ENCODE peak calls at places on chromosomes 16 and 17, in four cellular contexts. R is HepG2, P is WTC11, L is K562. U is an unnamed sample.

GRCh38 chr17:32769846-32770245 is 107.1 kb downstream of the MYO1D start:
- DNase-seq in R (peak), P (no peak), L (no peak), U (no peak)

GRCh38 chr16:85891033-85891775 is 7.8 kb upstream of the IRF8 start:
- DNase-seq in L (no peak), R (peak), P (no peak), U (no peak)

GRCh38 chr17:74390680-74391653 is 23.7 kb downstream of the GPR142 start:
- DNase-seq in R (no peak), P (no peak), L (no peak), U (no peak)

GRCh38 chr17:66654341-66654740 is 180.6 kb upstream of the CACNG5 start:
- DNase-seq in P (no peak), L (no peak), R (no peak), U (no peak)

GRCh38 chr16:17705847-17706246 is 235.1 kb upstream of the XYLT1 start:
- DNase-seq in R (no peak), L (no peak), P (no peak), U (no peak)

GRCh38 chr17:36703860-36704266 is 102.5 kb downstream of the MRM1 start:
- DNase-seq in P (peak), R (no peak), L (peak), U (peak)

GRCh38 chr16:84509032-84509950 is 4.8 kb upstream of the MEAK7 start:
- DNase-seq in P (peak), R (no peak), L (no peak), U (no peak)

GRCh38 chr17:64626827-64627226 is 35.3 kb downstream of the SMURF2 start:
- DNase-seq in P (no peak), L (no peak), R (no peak), U (no peak)

GRCh38 chr17:48539177-48539576 is 5.7 kb downstream of the HOXB2 start:
- DNase-seq in L (no peak), R (no peak), P (no peak), U (no peak)

GRCh38 chr16:79613009-79613408 is 12.5 kb upstream of the MAF start:
- DNase-seq in P (no peak), R (no peak), L (no peak), U (no peak)

GRCh38 chr16:24093049-24093448 is 163.1 kb upstream of the CACNG3 start:
- DNase-seq in P (no peak), L (no peak), R (no peak), U (no peak)

GRCh38 chr17:70661342-70662222 is 492.2 kb downstream of the KCNJ2 start:
- DNase-seq in P (no peak), L (no peak), R (no peak), U (peak)

GRCh38 chr16:51034481-51035109 is 116.5 kb downstream of the SALL1 start:
- DNase-seq in P (no peak), R (no peak), L (no peak), U (no peak)

GRCh38 chr17:19460695-19461094 is 49.7 kb downstream of the RNF112 start:
- DNase-seq in P (no peak), R (no peak), L (no peak), U (no peak)

GRCh38 chr16:84761448-84762368 is 58.1 kb upstream of the CRISPLD2 start:
- DNase-seq in L (no peak), R (no peak), P (no peak), U (no peak)

GRCh38 chr17:35185849-35186248 is 8.3 kb downstream of the SLC35G3 start:
- DNase-seq in R (no peak), P (no peak), L (no peak), U (no peak)

GRCh38 chr17:32971171-32971570 is 20.5 kb upstream of the SPACA3 start:
- DNase-seq in L (peak), R (no peak), P (no peak), U (no peak)

GRCh38 chr16:88088161-88088581 is 136.9 kb downstream of the BANP start:
- DNase-seq in L (no peak), R (no peak), P (no peak), U (no peak)

GRCh38 chr17:32992360-32993033 is 850 bp downstream of the SPACA3 start:
- DNase-seq in L (peak), P (no peak), R (no peak), U (no peak)

GRCh38 chr16:56534847-56535383 is 15.1 kb upstream of the BBS2 start:
- DNase-seq in P (no peak), L (no peak), R (no peak), U (no peak)

GRCh38 chr17:78868391-78868790 is 27.8 kb upstream of the USP36 start:
- DNase-seq in R (no peak), P (no peak), L (no peak), U (no peak)

GRCh38 chr17:49887086-49887743 is 39.3 kb upstream of the TAC4 start:
- DNase-seq in L (no peak), P (peak), R (peak), U (no peak)

GRCh38 chr17:74599023-74599399 is 6.9 kb upstream of the CD300LD start:
- DNase-seq in P (no peak), R (no peak), L (no peak), U (no peak)

GRCh38 chr17:2025220-2025621 is at the start of gene RTN4RL1:
- DNase-seq in R (no peak), L (peak), P (peak), U (peak)

GRCh38 chr16:27254262-27254811 is 14.2 kb downstream of the NSMCE1 start:
- DNase-seq in P (no peak), L (no peak), R (no peak), U (no peak)

GRCh38 chr17:75514299-75515228 is 773 bp downstream of the CASKIN2 start:
- DNase-seq in R (no peak), P (peak), L (peak), U (no peak)

GRCh38 chr16:19696312-19696711 is 21.7 kb downstream of the KNOP1 start:
- DNase-seq in L (no peak), P (no peak), R (no peak), U (no peak)

GRCh38 chr17:42311240-42312034 is 23.1 kb downstream of the STAT5A start:
- DNase-seq in P (peak), L (peak), R (peak), U (no peak)

GRCh38 chr17:45276031-45276430 is 14.1 kb upstream of the SPATA32 start:
- DNase-seq in L (no peak), R (no peak), P (no peak), U (no peak)

GRCh38 chr16:29972500-29972899 is 1.2 kb upstream of the TAOK2 start:
- DNase-seq in P (no peak), R (no peak), L (no peak), U (no peak)

GRCh38 chr17:63544467-63545301 is 5.6 kb upstream of the DCAF7 start:
- DNase-seq in L (no peak), R (no peak), P (no peak), U (no peak)

GRCh38 chr16:75319513-75320401 is 68.3 kb upstream of the BCAR1 start:
- DNase-seq in P (no peak), R (no peak), L (no peak), U (no peak)
- TF ChIP-seq ELF4 in P (no peak), R (no peak), L (no peak), U (no peak)

GRCh38 chr17:79942591-79943353 is 92.9 kb downstream of the TBC1D16 start:
- DNase-seq in P (peak), L (no peak), R (no peak), U (no peak)
- TF ChIP-seq ELF4 in P (no peak), L (no peak), R (no peak), U (no peak)

GRCh38 chr17:40563371-40564052 is 1.8 kb downstream of the CCR7 start:
- DNase-seq in P (no peak), R (no peak), L (no peak), U (no peak)

GRCh38 chr17:40566027-40566426 is 755 bp upstream of the CCR7 start:
- DNase-seq in R (no peak), L (no peak), P (no peak), U (no peak)

GRCh38 chr17:40562841-40563370 is 2.4 kb downstream of the CCR7 start:
- DNase-seq in P (no peak), L (no peak), R (no peak), U (no peak)

GRCh38 chr17:40564883-40565744 is at the start of gene CCR7:
- DNase-seq in P (no peak), R (no peak), L (peak), U (no peak)

DNA sequence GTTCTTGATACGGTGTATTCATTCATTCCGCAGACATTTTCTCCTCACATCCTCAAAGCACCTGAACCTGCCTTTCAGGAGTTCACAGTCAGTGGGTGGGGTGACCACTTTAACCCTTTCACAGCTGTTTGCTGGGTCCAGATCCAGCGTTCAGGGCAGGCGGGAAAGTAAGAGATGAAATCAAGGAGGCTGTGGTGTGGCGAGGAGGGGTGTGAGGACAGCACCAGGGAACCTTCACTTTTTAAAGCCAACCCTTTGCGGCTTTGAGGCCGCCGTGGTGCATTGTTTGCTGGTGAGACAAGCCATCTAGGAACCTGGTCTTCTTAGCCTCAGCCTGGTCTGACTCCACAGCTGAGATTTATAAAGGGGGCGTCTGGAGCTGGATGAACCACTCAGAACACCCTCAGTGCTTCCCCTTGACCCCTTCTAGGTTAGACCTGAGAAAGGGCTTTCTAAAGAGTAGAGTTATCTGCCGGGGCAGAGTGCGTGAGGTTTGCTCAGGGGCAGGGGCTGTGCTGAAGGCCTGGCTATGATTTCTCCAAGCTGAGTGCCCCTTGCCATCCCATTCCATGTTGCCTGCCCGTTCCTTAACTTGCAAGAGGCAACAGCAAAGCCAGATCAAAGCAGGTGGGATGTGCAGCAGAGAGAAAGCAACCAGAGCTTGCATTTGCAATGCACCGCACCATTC is 933 bp downstream of the CCR7 start:
- DNase-seq in L (no peak), R (no peak), P (no peak), U (no peak)
- TF ChIP-seq ELF4 in L (no peak), R (no peak), P (no peak), U (no peak)

GRCh38 chr16:89150090-89150835 is 21.3 kb upstream of the CDH15 start:
- DNase-seq in L (no peak), R (no peak), P (no peak), U (no peak)
- TF ChIP-seq ELF4 in L (no peak), R (no peak), P (no peak), U (no peak)

DNA sequence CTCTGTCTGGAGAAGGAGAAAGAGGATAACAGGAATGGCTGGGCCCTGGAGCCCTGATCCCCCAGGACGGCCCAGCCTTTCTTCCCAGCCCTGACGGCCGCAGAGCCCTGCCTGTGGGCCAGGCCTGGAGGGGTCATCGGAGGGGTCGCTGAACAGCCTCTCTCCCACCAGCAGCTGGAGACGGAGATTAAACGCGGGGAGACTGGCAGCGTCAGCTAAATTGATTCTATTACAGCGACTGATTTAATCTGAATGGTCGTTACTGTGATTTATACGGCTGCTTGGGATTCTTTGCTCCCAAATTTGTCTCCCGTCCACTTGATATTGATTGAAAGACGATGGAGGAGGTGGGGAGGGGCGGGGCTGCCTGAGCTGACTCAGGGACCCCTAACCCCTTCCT is 7.1 kb upstream of the CDH15 start:
- DNase-seq in R (no peak), L (peak), P (no peak), U (no peak)
- TF ChIP-seq ELF4 in R (no peak), L (no peak), P (no peak), U (no peak)

DNA sequence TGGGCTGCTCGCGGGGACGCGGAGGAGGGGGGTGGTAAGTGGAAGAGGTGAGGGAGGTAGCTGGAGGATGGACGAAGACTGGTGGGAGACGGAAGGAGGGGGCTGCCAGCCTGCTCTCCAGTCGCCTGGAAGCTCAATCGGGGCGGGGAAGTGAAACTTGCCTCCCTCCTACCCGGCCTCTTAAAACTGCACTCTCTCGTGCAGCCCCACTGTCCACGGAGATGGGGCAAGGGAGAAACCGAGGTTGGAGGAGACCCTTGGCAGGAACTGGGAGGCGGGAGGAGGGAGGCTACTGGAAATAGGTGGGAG is 1.1 kb downstream of the SOX9 start:
- DNase-seq in R (no peak), L (no peak), P (no peak), U (peak)
- TF ChIP-seq ELF4 in R (no peak), L (no peak), P (no peak), U (no peak)

U was measured in HEK293T.